ENCODE peak calls at places on chromosomes 3 and 15, in eight cellular contexts. One of them, this sample, is unnamed.

GRCh38 chr3:156687023-156687422 is 12.6 kb downstream of the TIPARP start:
- DNase-seq in AG08395: no peak
- DNase-seq in stimulated activated naive CD8-positive, alpha-beta T cell treated with anti-CD3 and anti-CD28 coated beads, Interleukin-15, Interleukin-2, amounts not matched to agents 100 U/mL and 50 U/mL, for 24 hours: no peak
- DNase-seq in RCC 7860: no peak
- DNase-seq in Jurkat, Clone E6-1: no peak
- DNase-seq in stimulated activated CD8-positive, alpha-beta memory T cell treated with anti-CD3 and anti-CD28 coated beads, Interleukin-12 subunit alpha, Interleukin-12 subunit beta, amount 100 ng/mL, for 4 hours: no peak
- DNase-seq in mesothelial cell of epicardium: no peak
- DNase-seq in GM20000: peak
- DNase-seq in this sample: no peak

GRCh38 chr3:70108072-70108471 is 108.5 kb downstream of the SAMMSON start:
- DNase-seq in mesothelial cell of epicardium: no peak
- DNase-seq in RCC 7860: no peak
- DNase-seq in AG08395: no peak
- DNase-seq in Jurkat, Clone E6-1: peak
- DNase-seq in GM20000: peak
- DNase-seq in stimulated activated CD8-positive, alpha-beta memory T cell treated with anti-CD3 and anti-CD28 coated beads, Interleukin-12 subunit alpha, Interleukin-12 subunit beta, amount 100 ng/mL, for 4 hours: no peak
- DNase-seq in stimulated activated naive CD8-positive, alpha-beta T cell treated with anti-CD3 and anti-CD28 coated beads, Interleukin-15, Interleukin-2, amounts not matched to agents 100 U/mL and 50 U/mL, for 24 hours: peak
- DNase-seq in this sample: no peak

GRCh38 chr15:85838655-85839054 is 43.9 kb upstream of the KLHL25 start:
- DNase-seq in Jurkat, Clone E6-1: no peak
- DNase-seq in GM20000: no peak
- DNase-seq in mesothelial cell of epicardium: no peak
- DNase-seq in stimulated activated naive CD8-positive, alpha-beta T cell treated with anti-CD3 and anti-CD28 coated beads, Interleukin-15, Interleukin-2, amounts not matched to agents 100 U/mL and 50 U/mL, for 24 hours: no peak
- DNase-seq in AG08395: no peak
- DNase-seq in RCC 7860: no peak
- DNase-seq in stimulated activated CD8-positive, alpha-beta memory T cell treated with anti-CD3 and anti-CD28 coated beads, Interleukin-12 subunit alpha, Interleukin-12 subunit beta, amount 100 ng/mL, for 4 hours: no peak
- DNase-seq in this sample: no peak

GRCh38 chr3:194401815-194402461 is 2.9 kb upstream of the GP5 start:
- DNase-seq in AG08395: no peak
- DNase-seq in GM20000: no peak
- DNase-seq in stimulated activated CD8-positive, alpha-beta memory T cell treated with anti-CD3 and anti-CD28 coated beads, Interleukin-12 subunit alpha, Interleukin-12 subunit beta, amount 100 ng/mL, for 4 hours: no peak
- DNase-seq in mesothelial cell of epicardium: no peak
- DNase-seq in stimulated activated naive CD8-positive, alpha-beta T cell treated with anti-CD3 and anti-CD28 coated beads, Interleukin-15, Interleukin-2, amounts not matched to agents 100 U/mL and 50 U/mL, for 24 hours: no peak
- DNase-seq in Jurkat, Clone E6-1: no peak
- DNase-seq in RCC 7860: no peak
- DNase-seq in this sample: no peak

GRCh38 chr15:80615783-80616391 is 79.2 kb upstream of the ABHD17C start:
- DNase-seq in AG08395: peak
- DNase-seq in GM20000: no peak
- DNase-seq in stimulated activated naive CD8-positive, alpha-beta T cell treated with anti-CD3 and anti-CD28 coated beads, Interleukin-15, Interleukin-2, amounts not matched to agents 100 U/mL and 50 U/mL, for 24 hours: no peak
- DNase-seq in RCC 7860: no peak
- DNase-seq in Jurkat, Clone E6-1: no peak
- DNase-seq in mesothelial cell of epicardium: peak
- DNase-seq in stimulated activated CD8-positive, alpha-beta memory T cell treated with anti-CD3 and anti-CD28 coated beads, Interleukin-12 subunit alpha, Interleukin-12 subunit beta, amount 100 ng/mL, for 4 hours: no peak
- DNase-seq in this sample: peak

GRCh38 chr15:82647835-82648256 is 683 bp upstream of the CPEB1 start:
- DNase-seq in RCC 7860: no peak
- DNase-seq in stimulated activated CD8-positive, alpha-beta memory T cell treated with anti-CD3 and anti-CD28 coated beads, Interleukin-12 subunit alpha, Interleukin-12 subunit beta, amount 100 ng/mL, for 4 hours: peak
- DNase-seq in AG08395: no peak
- DNase-seq in Jurkat, Clone E6-1: peak
- DNase-seq in GM20000: no peak
- DNase-seq in stimulated activated naive CD8-positive, alpha-beta T cell treated with anti-CD3 and anti-CD28 coated beads, Interleukin-15, Interleukin-2, amounts not matched to agents 100 U/mL and 50 U/mL, for 24 hours: peak
- DNase-seq in mesothelial cell of epicardium: no peak
- DNase-seq in this sample: peak

GRCh38 chr3:184052773-184053172 is at the start of gene HTR3C:
- DNase-seq in mesothelial cell of epicardium: no peak
- DNase-seq in stimulated activated naive CD8-positive, alpha-beta T cell treated with anti-CD3 and anti-CD28 coated beads, Interleukin-15, Interleukin-2, amounts not matched to agents 100 U/mL and 50 U/mL, for 24 hours: no peak
- DNase-seq in RCC 7860: no peak
- DNase-seq in GM20000: no peak
- DNase-seq in stimulated activated CD8-positive, alpha-beta memory T cell treated with anti-CD3 and anti-CD28 coated beads, Interleukin-12 subunit alpha, Interleukin-12 subunit beta, amount 100 ng/mL, for 4 hours: no peak
- DNase-seq in AG08395: no peak
- DNase-seq in Jurkat, Clone E6-1: no peak
- DNase-seq in this sample: no peak

GRCh38 chr3:171184372-171184771 is 157.9 kb upstream of the SLC2A2 start:
- DNase-seq in GM20000: peak
- DNase-seq in RCC 7860: no peak
- DNase-seq in stimulated activated CD8-positive, alpha-beta memory T cell treated with anti-CD3 and anti-CD28 coated beads, Interleukin-12 subunit alpha, Interleukin-12 subunit beta, amount 100 ng/mL, for 4 hours: no peak
- DNase-seq in AG08395: no peak
- DNase-seq in stimulated activated naive CD8-positive, alpha-beta T cell treated with anti-CD3 and anti-CD28 coated beads, Interleukin-15, Interleukin-2, amounts not matched to agents 100 U/mL and 50 U/mL, for 24 hours: peak
- DNase-seq in mesothelial cell of epicardium: no peak
- DNase-seq in Jurkat, Clone E6-1: no peak
- DNase-seq in this sample: no peak

GRCh38 chr3:6542795-6543194 is 318.1 kb upstream of the GRM7 start:
- DNase-seq in AG08395: no peak
- DNase-seq in Jurkat, Clone E6-1: no peak
- DNase-seq in GM20000: no peak
- DNase-seq in RCC 7860: no peak
- DNase-seq in stimulated activated CD8-positive, alpha-beta memory T cell treated with anti-CD3 and anti-CD28 coated beads, Interleukin-12 subunit alpha, Interleukin-12 subunit beta, amount 100 ng/mL, for 4 hours: no peak
- DNase-seq in mesothelial cell of epicardium: no peak
- DNase-seq in stimulated activated naive CD8-positive, alpha-beta T cell treated with anti-CD3 and anti-CD28 coated beads, Interleukin-15, Interleukin-2, amounts not matched to agents 100 U/mL and 50 U/mL, for 24 hours: no peak
- DNase-seq in this sample: no peak

GRCh38 chr15:39777497-39777896 is 5.1 kb downstream of the FSIP1 start:
- DNase-seq in mesothelial cell of epicardium: no peak
- DNase-seq in stimulated activated naive CD8-positive, alpha-beta T cell treated with anti-CD3 and anti-CD28 coated beads, Interleukin-15, Interleukin-2, amounts not matched to agents 100 U/mL and 50 U/mL, for 24 hours: no peak
- DNase-seq in AG08395: no peak
- DNase-seq in RCC 7860: no peak
- DNase-seq in GM20000: no peak
- DNase-seq in Jurkat, Clone E6-1: no peak
- DNase-seq in stimulated activated CD8-positive, alpha-beta memory T cell treated with anti-CD3 and anti-CD28 coated beads, Interleukin-12 subunit alpha, Interleukin-12 subunit beta, amount 100 ng/mL, for 4 hours: no peak
- DNase-seq in this sample: peak

GRCh38 chr3:40148827-40149226 is 160.7 kb upstream of the EIF1B start:
- DNase-seq in stimulated activated naive CD8-positive, alpha-beta T cell treated with anti-CD3 and anti-CD28 coated beads, Interleukin-15, Interleukin-2, amounts not matched to agents 100 U/mL and 50 U/mL, for 24 hours: no peak
- DNase-seq in mesothelial cell of epicardium: no peak
- DNase-seq in GM20000: no peak
- DNase-seq in RCC 7860: no peak
- DNase-seq in AG08395: no peak
- DNase-seq in stimulated activated CD8-positive, alpha-beta memory T cell treated with anti-CD3 and anti-CD28 coated beads, Interleukin-12 subunit alpha, Interleukin-12 subunit beta, amount 100 ng/mL, for 4 hours: no peak
- DNase-seq in Jurkat, Clone E6-1: no peak
- DNase-seq in this sample: no peak

GRCh38 chr3:189353318-189353958 is 181.7 kb downstream of the TPRG1 start:
- DNase-seq in AG08395: no peak
- DNase-seq in Jurkat, Clone E6-1: no peak
- DNase-seq in RCC 7860: no peak
- DNase-seq in mesothelial cell of epicardium: no peak
- DNase-seq in stimulated activated CD8-positive, alpha-beta memory T cell treated with anti-CD3 and anti-CD28 coated beads, Interleukin-12 subunit alpha, Interleukin-12 subunit beta, amount 100 ng/mL, for 4 hours: no peak
- DNase-seq in stimulated activated naive CD8-positive, alpha-beta T cell treated with anti-CD3 and anti-CD28 coated beads, Interleukin-15, Interleukin-2, amounts not matched to agents 100 U/mL and 50 U/mL, for 24 hours: no peak
- DNase-seq in GM20000: no peak
- DNase-seq in this sample: no peak

GRCh38 chr3:44289882-44290462 is 48.3 kb downstream of the TOPAZ1 start:
- DNase-seq in RCC 7860: no peak
- DNase-seq in stimulated activated CD8-positive, alpha-beta memory T cell treated with anti-CD3 and anti-CD28 coated beads, Interleukin-12 subunit alpha, Interleukin-12 subunit beta, amount 100 ng/mL, for 4 hours: no peak
- DNase-seq in stimulated activated naive CD8-positive, alpha-beta T cell treated with anti-CD3 and anti-CD28 coated beads, Interleukin-15, Interleukin-2, amounts not matched to agents 100 U/mL and 50 U/mL, for 24 hours: no peak
- DNase-seq in Jurkat, Clone E6-1: no peak
- DNase-seq in GM20000: no peak
- DNase-seq in AG08395: no peak
- DNase-seq in mesothelial cell of epicardium: no peak
- DNase-seq in this sample: no peak

GRCh38 chr15:100877551-100877950 is 2.1 kb upstream of the ALDH1A3 start:
- DNase-seq in mesothelial cell of epicardium: no peak
- DNase-seq in GM20000: no peak
- DNase-seq in stimulated activated naive CD8-positive, alpha-beta T cell treated with anti-CD3 and anti-CD28 coated beads, Interleukin-15, Interleukin-2, amounts not matched to agents 100 U/mL and 50 U/mL, for 24 hours: no peak
- DNase-seq in stimulated activated CD8-positive, alpha-beta memory T cell treated with anti-CD3 and anti-CD28 coated beads, Interleukin-12 subunit alpha, Interleukin-12 subunit beta, amount 100 ng/mL, for 4 hours: no peak
- DNase-seq in Jurkat, Clone E6-1: no peak
- DNase-seq in RCC 7860: no peak
- DNase-seq in AG08395: no peak
- DNase-seq in this sample: no peak

GRCh38 chr15:81312790-81313543 is 11.0 kb downstream of the STARD5 start:
- DNase-seq in stimulated activated CD8-positive, alpha-beta memory T cell treated with anti-CD3 and anti-CD28 coated beads, Interleukin-12 subunit alpha, Interleukin-12 subunit beta, amount 100 ng/mL, for 4 hours: no peak
- DNase-seq in mesothelial cell of epicardium: no peak
- DNase-seq in RCC 7860: peak
- DNase-seq in stimulated activated naive CD8-positive, alpha-beta T cell treated with anti-CD3 and anti-CD28 coated beads, Interleukin-15, Interleukin-2, amounts not matched to agents 100 U/mL and 50 U/mL, for 24 hours: no peak
- DNase-seq in Jurkat, Clone E6-1: no peak
- DNase-seq in AG08395: peak
- DNase-seq in GM20000: no peak
- DNase-seq in this sample: no peak